ENCODE peak calls at places on chromosome 20, in nine cellular contexts. One of them, this sample, is unnamed.
A peak's percentile ranks its signal among the peaks of the same experiment; 100 is the strongest.

GRCh38 chr20:20664795-20665194 is 47.6 kb downstream of the RALGAPA2 start:
- DNase-seq in NCI-H774: peak; percentile 19
- DNase-seq in activated T-helper 1 cell treated with anti-CD3 and anti-CD28 coated beads, Interleukin-2, amount 50 U/mL, for 16 hours: no peak
- DNase-seq in M059J: peak; percentile 53
- DNase-seq in MV-4-11: peak; percentile 36
- DNase-seq in stimulated activated CD8-positive, alpha-beta memory T cell treated with anti-CD3 and anti-CD28 coated beads, Interleukin-15, amount 100 ng/mL, for 4 hours: no peak
- DNase-seq in memory B cell: no peak
- DNase-seq in adrenal gland: peak; percentile 23
- DNase-seq in SK-N-DZ: peak; percentile 41
- DNase-seq in this sample: no peak

GRCh38 chr20:56439784-56440291 is 27.8 kb downstream of the CASS4 start:
- DNase-seq in NCI-H774: no peak
- DNase-seq in activated T-helper 1 cell treated with anti-CD3 and anti-CD28 coated beads, Interleukin-2, amount 50 U/mL, for 16 hours: no peak
- DNase-seq in M059J: peak; percentile 98
- DNase-seq in MV-4-11: peak; percentile 58
- DNase-seq in stimulated activated CD8-positive, alpha-beta memory T cell treated with anti-CD3 and anti-CD28 coated beads, Interleukin-15, amount 100 ng/mL, for 4 hours: no peak
- DNase-seq in memory B cell: no peak
- DNase-seq in adrenal gland: no peak
- DNase-seq in SK-N-DZ: no peak
- DNase-seq in this sample: peak; percentile 44

GRCh38 chr20:41367393-41367695 is 726 bp upstream of the EMILIN3 start:
- DNase-seq in NCI-H774: no peak
- DNase-seq in activated T-helper 1 cell treated with anti-CD3 and anti-CD28 coated beads, Interleukin-2, amount 50 U/mL, for 16 hours: no peak
- DNase-seq in M059J: no peak
- DNase-seq in MV-4-11: no peak
- DNase-seq in stimulated activated CD8-positive, alpha-beta memory T cell treated with anti-CD3 and anti-CD28 coated beads, Interleukin-15, amount 100 ng/mL, for 4 hours: no peak
- DNase-seq in memory B cell: no peak
- DNase-seq in adrenal gland: no peak
- DNase-seq in SK-N-DZ: no peak
- DNase-seq in this sample: no peak

GRCh38 chr20:63026582-63027424 is 20.0 kb upstream of the BHLHE23 start:
- DNase-seq in NCI-H774: no peak
- DNase-seq in activated T-helper 1 cell treated with anti-CD3 and anti-CD28 coated beads, Interleukin-2, amount 50 U/mL, for 16 hours: no peak
- DNase-seq in M059J: no peak
- DNase-seq in MV-4-11: no peak
- DNase-seq in stimulated activated CD8-positive, alpha-beta memory T cell treated with anti-CD3 and anti-CD28 coated beads, Interleukin-15, amount 100 ng/mL, for 4 hours: no peak
- DNase-seq in memory B cell: no peak
- DNase-seq in adrenal gland: no peak
- DNase-seq in SK-N-DZ: no peak
- DNase-seq in this sample: no peak

GRCh38 chr20:46698788-46699187 is 9.5 kb upstream of the TP53RK start:
- DNase-seq in NCI-H774: no peak
- DNase-seq in activated T-helper 1 cell treated with anti-CD3 and anti-CD28 coated beads, Interleukin-2, amount 50 U/mL, for 16 hours: no peak
- DNase-seq in M059J: no peak
- DNase-seq in MV-4-11: no peak
- DNase-seq in stimulated activated CD8-positive, alpha-beta memory T cell treated with anti-CD3 and anti-CD28 coated beads, Interleukin-15, amount 100 ng/mL, for 4 hours: no peak
- DNase-seq in memory B cell: no peak
- DNase-seq in adrenal gland: no peak
- DNase-seq in SK-N-DZ: no peak
- DNase-seq in this sample: no peak

GRCh38 chr20:38724603-38725457 is 544 bp downstream of the SLC32A1 start:
- DNase-seq in NCI-H774: no peak
- DNase-seq in activated T-helper 1 cell treated with anti-CD3 and anti-CD28 coated beads, Interleukin-2, amount 50 U/mL, for 16 hours: no peak
- DNase-seq in M059J: no peak
- DNase-seq in MV-4-11: no peak
- DNase-seq in stimulated activated CD8-positive, alpha-beta memory T cell treated with anti-CD3 and anti-CD28 coated beads, Interleukin-15, amount 100 ng/mL, for 4 hours: no peak
- DNase-seq in memory B cell: peak; percentile 31
- DNase-seq in adrenal gland: no peak
- DNase-seq in SK-N-DZ: peak; percentile 34
- DNase-seq in this sample: no peak

GRCh38 chr20:46786566-46786965 is 77.1 kb downstream of the SLC2A10 start:
- DNase-seq in NCI-H774: no peak
- DNase-seq in activated T-helper 1 cell treated with anti-CD3 and anti-CD28 coated beads, Interleukin-2, amount 50 U/mL, for 16 hours: no peak
- DNase-seq in M059J: no peak
- DNase-seq in MV-4-11: no peak
- DNase-seq in stimulated activated CD8-positive, alpha-beta memory T cell treated with anti-CD3 and anti-CD28 coated beads, Interleukin-15, amount 100 ng/mL, for 4 hours: no peak
- DNase-seq in memory B cell: no peak
- DNase-seq in adrenal gland: no peak
- DNase-seq in SK-N-DZ: no peak
- DNase-seq in this sample: no peak

GRCh38 chr20:1177680-1178079 is 7.1 kb downstream of the TMEM74B start:
- DNase-seq in NCI-H774: no peak
- DNase-seq in activated T-helper 1 cell treated with anti-CD3 and anti-CD28 coated beads, Interleukin-2, amount 50 U/mL, for 16 hours: no peak
- DNase-seq in M059J: peak; percentile 35
- DNase-seq in MV-4-11: no peak
- DNase-seq in stimulated activated CD8-positive, alpha-beta memory T cell treated with anti-CD3 and anti-CD28 coated beads, Interleukin-15, amount 100 ng/mL, for 4 hours: no peak
- DNase-seq in memory B cell: no peak
- DNase-seq in adrenal gland: no peak
- DNase-seq in SK-N-DZ: peak; percentile 28
- DNase-seq in this sample: no peak

GRCh38 chr20:10090588-10091166 is 55.9 kb downstream of the ANKEF1 start:
- DNase-seq in NCI-H774: peak; percentile 47
- DNase-seq in activated T-helper 1 cell treated with anti-CD3 and anti-CD28 coated beads, Interleukin-2, amount 50 U/mL, for 16 hours: no peak
- DNase-seq in M059J: peak; percentile 74
- DNase-seq in MV-4-11: peak; percentile 53
- DNase-seq in stimulated activated CD8-positive, alpha-beta memory T cell treated with anti-CD3 and anti-CD28 coated beads, Interleukin-15, amount 100 ng/mL, for 4 hours: no peak
- DNase-seq in memory B cell: peak; percentile 22
- DNase-seq in adrenal gland: peak; percentile 49
- DNase-seq in SK-N-DZ: peak; percentile 58
- DNase-seq in this sample: peak; percentile 43

GRCh38 chr20:13119583-13119982 is 101.5 kb upstream of the ISM1 start:
- DNase-seq in NCI-H774: peak; percentile 66
- DNase-seq in activated T-helper 1 cell treated with anti-CD3 and anti-CD28 coated beads, Interleukin-2, amount 50 U/mL, for 16 hours: no peak
- DNase-seq in M059J: peak; percentile 73
- DNase-seq in MV-4-11: peak; percentile 33
- DNase-seq in stimulated activated CD8-positive, alpha-beta memory T cell treated with anti-CD3 and anti-CD28 coated beads, Interleukin-15, amount 100 ng/mL, for 4 hours: no peak
- DNase-seq in memory B cell: peak; percentile 35
- DNase-seq in adrenal gland: peak; percentile 31
- DNase-seq in SK-N-DZ: peak; percentile 72
- DNase-seq in this sample: peak; percentile 49

GRCh38 chr20:31712564-31713311 is 9.9 kb downstream of the BCL2L1 start:
- DNase-seq in NCI-H774: no peak
- DNase-seq in activated T-helper 1 cell treated with anti-CD3 and anti-CD28 coated beads, Interleukin-2, amount 50 U/mL, for 16 hours: no peak
- DNase-seq in M059J: peak; percentile 98
- DNase-seq in MV-4-11: no peak
- DNase-seq in stimulated activated CD8-positive, alpha-beta memory T cell treated with anti-CD3 and anti-CD28 coated beads, Interleukin-15, amount 100 ng/mL, for 4 hours: no peak
- DNase-seq in memory B cell: no peak
- DNase-seq in adrenal gland: peak; percentile 68
- DNase-seq in SK-N-DZ: no peak
- DNase-seq in this sample: no peak

GRCh38 chr20:63751471-63752271 is 12.1 kb downstream of the SLC2A4RG start:
- DNase-seq in NCI-H774: no peak
- DNase-seq in activated T-helper 1 cell treated with anti-CD3 and anti-CD28 coated beads, Interleukin-2, amount 50 U/mL, for 16 hours: no peak
- DNase-seq in M059J: no peak
- DNase-seq in MV-4-11: no peak
- DNase-seq in stimulated activated CD8-positive, alpha-beta memory T cell treated with anti-CD3 and anti-CD28 coated beads, Interleukin-15, amount 100 ng/mL, for 4 hours: no peak
- DNase-seq in memory B cell: no peak
- DNase-seq in adrenal gland: no peak
- DNase-seq in SK-N-DZ: peak; percentile 53
- DNase-seq in this sample: no peak

GRCh38 chr20:32678948-32679347 is 5.2 kb upstream of the C20orf203 start:
- DNase-seq in NCI-H774: no peak
- DNase-seq in activated T-helper 1 cell treated with anti-CD3 and anti-CD28 coated beads, Interleukin-2, amount 50 U/mL, for 16 hours: no peak
- DNase-seq in M059J: peak; percentile 84
- DNase-seq in MV-4-11: no peak
- DNase-seq in stimulated activated CD8-positive, alpha-beta memory T cell treated with anti-CD3 and anti-CD28 coated beads, Interleukin-15, amount 100 ng/mL, for 4 hours: no peak
- DNase-seq in memory B cell: no peak
- DNase-seq in adrenal gland: peak; percentile 63
- DNase-seq in SK-N-DZ: no peak
- DNase-seq in this sample: peak; percentile 21

GRCh38 chr20:45235995-45236394 is 14.8 kb downstream of the SEMG2 start:
- DNase-seq in NCI-H774: no peak
- DNase-seq in activated T-helper 1 cell treated with anti-CD3 and anti-CD28 coated beads, Interleukin-2, amount 50 U/mL, for 16 hours: no peak
- DNase-seq in M059J: no peak
- DNase-seq in MV-4-11: no peak
- DNase-seq in stimulated activated CD8-positive, alpha-beta memory T cell treated with anti-CD3 and anti-CD28 coated beads, Interleukin-15, amount 100 ng/mL, for 4 hours: no peak
- DNase-seq in memory B cell: no peak
- DNase-seq in adrenal gland: no peak
- DNase-seq in SK-N-DZ: no peak
- DNase-seq in this sample: no peak

GRCh38 chr20:37384683-37385174 is 38.8 kb downstream of the SRC start:
- DNase-seq in NCI-H774: no peak
- DNase-seq in activated T-helper 1 cell treated with anti-CD3 and anti-CD28 coated beads, Interleukin-2, amount 50 U/mL, for 16 hours: peak; percentile 65
- DNase-seq in M059J: peak; percentile 51
- DNase-seq in MV-4-11: peak; percentile 34
- DNase-seq in stimulated activated CD8-positive, alpha-beta memory T cell treated with anti-CD3 and anti-CD28 coated beads, Interleukin-15, amount 100 ng/mL, for 4 hours: peak; percentile 64
- DNase-seq in memory B cell: peak; percentile 86
- DNase-seq in adrenal gland: peak; percentile 79
- DNase-seq in SK-N-DZ: no peak
- DNase-seq in this sample: no peak

GRCh38 chr20:40766081-40766480 is 77.0 kb upstream of the MAFB start:
- DNase-seq in NCI-H774: no peak
- DNase-seq in activated T-helper 1 cell treated with anti-CD3 and anti-CD28 coated beads, Interleukin-2, amount 50 U/mL, for 16 hours: no peak
- DNase-seq in M059J: no peak
- DNase-seq in MV-4-11: no peak
- DNase-seq in stimulated activated CD8-positive, alpha-beta memory T cell treated with anti-CD3 and anti-CD28 coated beads, Interleukin-15, amount 100 ng/mL, for 4 hours: no peak
- DNase-seq in memory B cell: no peak
- DNase-seq in adrenal gland: no peak
- DNase-seq in SK-N-DZ: no peak
- DNase-seq in this sample: no peak

GRCh38 chr20:58236612-58237317 is 8.3 kb upstream of the ANKRD60 start:
- DNase-seq in NCI-H774: peak; percentile 27
- DNase-seq in activated T-helper 1 cell treated with anti-CD3 and anti-CD28 coated beads, Interleukin-2, amount 50 U/mL, for 16 hours: peak; percentile 76
- DNase-seq in M059J: peak; percentile 74
- DNase-seq in MV-4-11: peak; percentile 32
- DNase-seq in stimulated activated CD8-positive, alpha-beta memory T cell treated with anti-CD3 and anti-CD28 coated beads, Interleukin-15, amount 100 ng/mL, for 4 hours: peak; percentile 72
- DNase-seq in memory B cell: peak; percentile 79
- DNase-seq in adrenal gland: peak; percentile 84
- DNase-seq in SK-N-DZ: peak; percentile 77
- DNase-seq in this sample: peak; percentile 42

GRCh38 chr20:41738584-41739193 is 120.5 kb upstream of the CHD6 start:
- DNase-seq in NCI-H774: peak; percentile 34
- DNase-seq in activated T-helper 1 cell treated with anti-CD3 and anti-CD28 coated beads, Interleukin-2, amount 50 U/mL, for 16 hours: no peak
- DNase-seq in M059J: peak; percentile 50
- DNase-seq in MV-4-11: peak; percentile 36
- DNase-seq in stimulated activated CD8-positive, alpha-beta memory T cell treated with anti-CD3 and anti-CD28 coated beads, Interleukin-15, amount 100 ng/mL, for 4 hours: no peak
- DNase-seq in memory B cell: peak; percentile 11
- DNase-seq in adrenal gland: peak; percentile 43
- DNase-seq in SK-N-DZ: peak; percentile 56
- DNase-seq in this sample: peak; percentile 10

GRCh38 chr20:58235010-58235409 is 6.6 kb upstream of the ANKRD60 start:
- DNase-seq in NCI-H774: no peak
- DNase-seq in activated T-helper 1 cell treated with anti-CD3 and anti-CD28 coated beads, Interleukin-2, amount 50 U/mL, for 16 hours: no peak
- DNase-seq in M059J: no peak
- DNase-seq in MV-4-11: no peak
- DNase-seq in stimulated activated CD8-positive, alpha-beta memory T cell treated with anti-CD3 and anti-CD28 coated beads, Interleukin-15, amount 100 ng/mL, for 4 hours: no peak
- DNase-seq in memory B cell: no peak
- DNase-seq in adrenal gland: no peak
- DNase-seq in SK-N-DZ: no peak
- DNase-seq in this sample: no peak

GRCh38 chr20:31675828-31676533 is 38.3 kb downstream of the COX4I2 start:
- DNase-seq in NCI-H774: no peak
- DNase-seq in activated T-helper 1 cell treated with anti-CD3 and anti-CD28 coated beads, Interleukin-2, amount 50 U/mL, for 16 hours: peak; percentile 9
- DNase-seq in M059J: peak; percentile 51
- DNase-seq in MV-4-11: peak; percentile 85
- DNase-seq in stimulated activated CD8-positive, alpha-beta memory T cell treated with anti-CD3 and anti-CD28 coated beads, Interleukin-15, amount 100 ng/mL, for 4 hours: peak; percentile 34
- DNase-seq in memory B cell: no peak
- DNase-seq in adrenal gland: no peak
- DNase-seq in SK-N-DZ: no peak
- DNase-seq in this sample: no peak

GRCh38 chr20:38995536-38996044 is 33.4 kb downstream of the DHX35 start:
- DNase-seq in NCI-H774: no peak
- DNase-seq in activated T-helper 1 cell treated with anti-CD3 and anti-CD28 coated beads, Interleukin-2, amount 50 U/mL, for 16 hours: no peak
- DNase-seq in M059J: no peak
- DNase-seq in MV-4-11: no peak
- DNase-seq in stimulated activated CD8-positive, alpha-beta memory T cell treated with anti-CD3 and anti-CD28 coated beads, Interleukin-15, amount 100 ng/mL, for 4 hours: no peak
- DNase-seq in memory B cell: no peak
- DNase-seq in adrenal gland: no peak
- DNase-seq in SK-N-DZ: no peak
- DNase-seq in this sample: no peak

GRCh38 chr20:59149678-59150504 is 13.7 kb upstream of the ZNF831 start:
- DNase-seq in NCI-H774: no peak
- DNase-seq in activated T-helper 1 cell treated with anti-CD3 and anti-CD28 coated beads, Interleukin-2, amount 50 U/mL, for 16 hours: peak; percentile 33
- DNase-seq in M059J: no peak
- DNase-seq in MV-4-11: peak; percentile 20
- DNase-seq in stimulated activated CD8-positive, alpha-beta memory T cell treated with anti-CD3 and anti-CD28 coated beads, Interleukin-15, amount 100 ng/mL, for 4 hours: peak; percentile 21
- DNase-seq in memory B cell: peak; percentile 66
- DNase-seq in adrenal gland: no peak
- DNase-seq in SK-N-DZ: no peak
- DNase-seq in this sample: no peak

GRCh38 chr20:43448748-43449535 is 8.8 kb upstream of the SRSF6 start:
- DNase-seq in NCI-H774: no peak
- DNase-seq in activated T-helper 1 cell treated with anti-CD3 and anti-CD28 coated beads, Interleukin-2, amount 50 U/mL, for 16 hours: no peak
- DNase-seq in M059J: peak; percentile 65
- DNase-seq in MV-4-11: peak; percentile 21
- DNase-seq in stimulated activated CD8-positive, alpha-beta memory T cell treated with anti-CD3 and anti-CD28 coated beads, Interleukin-15, amount 100 ng/mL, for 4 hours: no peak
- DNase-seq in memory B cell: peak; percentile 28
- DNase-seq in adrenal gland: peak; percentile 37
- DNase-seq in SK-N-DZ: peak; percentile 72
- DNase-seq in this sample: no peak

GRCh38 chr20:15449061-15449460 is 1111.6 kb upstream of the FLRT3 start:
- DNase-seq in NCI-H774: no peak
- DNase-seq in activated T-helper 1 cell treated with anti-CD3 and anti-CD28 coated beads, Interleukin-2, amount 50 U/mL, for 16 hours: no peak
- DNase-seq in M059J: no peak
- DNase-seq in MV-4-11: no peak
- DNase-seq in stimulated activated CD8-positive, alpha-beta memory T cell treated with anti-CD3 and anti-CD28 coated beads, Interleukin-15, amount 100 ng/mL, for 4 hours: no peak
- DNase-seq in memory B cell: no peak
- DNase-seq in adrenal gland: no peak
- DNase-seq in SK-N-DZ: no peak
- DNase-seq in this sample: no peak

GRCh38 chr20:53576586-53577318 is 16.9 kb downstream of the ZNF217 start:
- DNase-seq in NCI-H774: no peak
- DNase-seq in activated T-helper 1 cell treated with anti-CD3 and anti-CD28 coated beads, Interleukin-2, amount 50 U/mL, for 16 hours: no peak
- DNase-seq in M059J: no peak
- DNase-seq in MV-4-11: no peak
- DNase-seq in stimulated activated CD8-positive, alpha-beta memory T cell treated with anti-CD3 and anti-CD28 coated beads, Interleukin-15, amount 100 ng/mL, for 4 hours: no peak
- DNase-seq in memory B cell: no peak
- DNase-seq in adrenal gland: no peak
- DNase-seq in SK-N-DZ: no peak
- DNase-seq in this sample: no peak

GRCh38 chr20:22795897-22796296 is 211.5 kb upstream of the FOXA2 start:
- DNase-seq in NCI-H774: no peak
- DNase-seq in activated T-helper 1 cell treated with anti-CD3 and anti-CD28 coated beads, Interleukin-2, amount 50 U/mL, for 16 hours: no peak
- DNase-seq in M059J: peak; percentile 100
- DNase-seq in MV-4-11: no peak
- DNase-seq in stimulated activated CD8-positive, alpha-beta memory T cell treated with anti-CD3 and anti-CD28 coated beads, Interleukin-15, amount 100 ng/mL, for 4 hours: no peak
- DNase-seq in memory B cell: no peak
- DNase-seq in adrenal gland: no peak
- DNase-seq in SK-N-DZ: no peak
- DNase-seq in this sample: peak; percentile 95

GRCh38 chr20:4383966-4384365 is 337.7 kb upstream of the PRND start:
- DNase-seq in NCI-H774: no peak
- DNase-seq in activated T-helper 1 cell treated with anti-CD3 and anti-CD28 coated beads, Interleukin-2, amount 50 U/mL, for 16 hours: no peak
- DNase-seq in M059J: peak; percentile 93
- DNase-seq in MV-4-11: no peak
- DNase-seq in stimulated activated CD8-positive, alpha-beta memory T cell treated with anti-CD3 and anti-CD28 coated beads, Interleukin-15, amount 100 ng/mL, for 4 hours: no peak
- DNase-seq in memory B cell: no peak
- DNase-seq in adrenal gland: no peak
- DNase-seq in SK-N-DZ: no peak
- DNase-seq in this sample: peak; percentile 10

GRCh38 chr20:56400001-56400640 is 7.7 kb downstream of the CSTF1 start:
- DNase-seq in NCI-H774: no peak
- DNase-seq in activated T-helper 1 cell treated with anti-CD3 and anti-CD28 coated beads, Interleukin-2, amount 50 U/mL, for 16 hours: no peak
- DNase-seq in M059J: peak; percentile 72
- DNase-seq in MV-4-11: peak; percentile 50
- DNase-seq in stimulated activated CD8-positive, alpha-beta memory T cell treated with anti-CD3 and anti-CD28 coated beads, Interleukin-15, amount 100 ng/mL, for 4 hours: no peak
- DNase-seq in memory B cell: peak; percentile 48
- DNase-seq in adrenal gland: peak; percentile 46
- DNase-seq in SK-N-DZ: peak; percentile 61
- DNase-seq in this sample: peak; percentile 60

GRCh38 chr20:20073851-20074252 is 21.5 kb downstream of the CFAP61 start:
- DNase-seq in NCI-H774: no peak
- DNase-seq in activated T-helper 1 cell treated with anti-CD3 and anti-CD28 coated beads, Interleukin-2, amount 50 U/mL, for 16 hours: no peak
- DNase-seq in M059J: no peak
- DNase-seq in MV-4-11: peak; percentile 28
- DNase-seq in stimulated activated CD8-positive, alpha-beta memory T cell treated with anti-CD3 and anti-CD28 coated beads, Interleukin-15, amount 100 ng/mL, for 4 hours: no peak
- DNase-seq in memory B cell: no peak
- DNase-seq in adrenal gland: no peak
- DNase-seq in SK-N-DZ: no peak
- DNase-seq in this sample: no peak

GRCh38 chr20:58627212-58628072 is 23.6 kb upstream of the STX16 start:
- DNase-seq in NCI-H774: no peak
- DNase-seq in activated T-helper 1 cell treated with anti-CD3 and anti-CD28 coated beads, Interleukin-2, amount 50 U/mL, for 16 hours: peak; percentile 21
- DNase-seq in M059J: no peak
- DNase-seq in MV-4-11: peak; percentile 86
- DNase-seq in stimulated activated CD8-positive, alpha-beta memory T cell treated with anti-CD3 and anti-CD28 coated beads, Interleukin-15, amount 100 ng/mL, for 4 hours: no peak
- DNase-seq in memory B cell: no peak
- DNase-seq in adrenal gland: no peak
- DNase-seq in SK-N-DZ: no peak
- DNase-seq in this sample: no peak

GRCh38 chr20:41650221-41650948 is 32.2 kb upstream of the CHD6 start:
- DNase-seq in NCI-H774: peak; percentile 94
- DNase-seq in activated T-helper 1 cell treated with anti-CD3 and anti-CD28 coated beads, Interleukin-2, amount 50 U/mL, for 16 hours: no peak
- DNase-seq in M059J: no peak
- DNase-seq in MV-4-11: no peak
- DNase-seq in stimulated activated CD8-positive, alpha-beta memory T cell treated with anti-CD3 and anti-CD28 coated beads, Interleukin-15, amount 100 ng/mL, for 4 hours: no peak
- DNase-seq in memory B cell: no peak
- DNase-seq in adrenal gland: no peak
- DNase-seq in SK-N-DZ: peak; percentile 65
- DNase-seq in this sample: no peak